ENCODE peak calls at places on chromosome 7, in nine cellular contexts. One of them, this sample, is unnamed.

GRCh38 chr7:115618676-115619075 is 411.9 kb downstream of the TFEC start:
- DNase-seq in osteocyte: no peak
- DNase-seq in nucleus accumbens: no peak
- DNase-seq in effector CD4-positive, alpha-beta T cell: no peak
- DNase-seq in EL: peak
- DNase-seq in IMR-90: peak
- DNase-seq in T-helper 9 cell: no peak
- DNase-seq in DMS153: no peak
- DNase-seq in WTC11: no peak
- DNase-seq in this sample: no peak

GRCh38 chr7:134755422-134756022 is 23.9 kb upstream of the CALD1 start:
- DNase-seq in DMS153: no peak
- DNase-seq in osteocyte: peak
- DNase-seq in nucleus accumbens: no peak
- DNase-seq in effector CD4-positive, alpha-beta T cell: peak
- DNase-seq in EL: peak
- DNase-seq in T-helper 9 cell: peak
- DNase-seq in IMR-90: no peak
- DNase-seq in WTC11: no peak
- DNase-seq in this sample: no peak

GRCh38 chr7:117458977-117459583 is 20.7 kb upstream of the CFTR start:
- DNase-seq in IMR-90: peak
- DNase-seq in effector CD4-positive, alpha-beta T cell: no peak
- DNase-seq in DMS153: no peak
- DNase-seq in osteocyte: no peak
- DNase-seq in EL: peak
- DNase-seq in nucleus accumbens: no peak
- DNase-seq in T-helper 9 cell: no peak
- DNase-seq in WTC11: no peak
- DNase-seq in this sample: no peak

GRCh38 chr7:57417736-57418135 is 32.2 kb upstream of the ZNF716 start:
- DNase-seq in EL: no peak
- DNase-seq in effector CD4-positive, alpha-beta T cell: no peak
- DNase-seq in nucleus accumbens: no peak
- DNase-seq in DMS153: no peak
- DNase-seq in IMR-90: no peak
- DNase-seq in T-helper 9 cell: no peak
- DNase-seq in osteocyte: peak
- DNase-seq in WTC11: no peak
- DNase-seq in this sample: no peak

GRCh38 chr7:146937836-146938235 is 821.2 kb downstream of the CNTNAP2 start:
- DNase-seq in IMR-90: no peak
- DNase-seq in nucleus accumbens: no peak
- DNase-seq in T-helper 9 cell: no peak
- DNase-seq in DMS153: no peak
- DNase-seq in EL: no peak
- DNase-seq in osteocyte: no peak
- DNase-seq in WTC11: no peak
- DNase-seq in effector CD4-positive, alpha-beta T cell: no peak
- DNase-seq in this sample: no peak

GRCh38 chr7:79436378-79436777 is 17.1 kb downstream of the MAGI2 start:
- DNase-seq in WTC11: no peak
- DNase-seq in EL: peak
- DNase-seq in T-helper 9 cell: no peak
- DNase-seq in osteocyte: no peak
- DNase-seq in DMS153: no peak
- DNase-seq in effector CD4-positive, alpha-beta T cell: no peak
- DNase-seq in IMR-90: no peak
- DNase-seq in nucleus accumbens: no peak
- DNase-seq in this sample: no peak

GRCh38 chr7:151761256-151761655 is 115.7 kb downstream of the PRKAG2 start:
- DNase-seq in DMS153: no peak
- DNase-seq in osteocyte: no peak
- DNase-seq in T-helper 9 cell: no peak
- DNase-seq in IMR-90: no peak
- DNase-seq in effector CD4-positive, alpha-beta T cell: no peak
- DNase-seq in EL: no peak
- DNase-seq in nucleus accumbens: no peak
- DNase-seq in WTC11: no peak
- DNase-seq in this sample: no peak

GRCh38 chr7:151018421-151019129 is 5.7 kb downstream of the ATG9B start:
- DNase-seq in nucleus accumbens: no peak
- DNase-seq in effector CD4-positive, alpha-beta T cell: peak
- DNase-seq in osteocyte: no peak
- DNase-seq in T-helper 9 cell: peak
- DNase-seq in EL: peak
- DNase-seq in IMR-90: no peak
- DNase-seq in DMS153: peak
- DNase-seq in WTC11: peak
- DNase-seq in this sample: no peak

GRCh38 chr7:36037121-36037662 is 115.9 kb upstream of the EEPD1 start:
- DNase-seq in effector CD4-positive, alpha-beta T cell: no peak
- DNase-seq in osteocyte: no peak
- DNase-seq in EL: peak
- DNase-seq in nucleus accumbens: peak
- DNase-seq in WTC11: no peak
- DNase-seq in DMS153: no peak
- DNase-seq in IMR-90: peak
- DNase-seq in T-helper 9 cell: no peak
- DNase-seq in this sample: no peak

GRCh38 chr7:87213252-87213651 is 6.3 kb downstream of the TMEM243 start:
- DNase-seq in effector CD4-positive, alpha-beta T cell: no peak
- DNase-seq in IMR-90: no peak
- DNase-seq in EL: no peak
- DNase-seq in osteocyte: no peak
- DNase-seq in nucleus accumbens: no peak
- DNase-seq in WTC11: no peak
- DNase-seq in T-helper 9 cell: no peak
- DNase-seq in DMS153: no peak
- DNase-seq in this sample: no peak

GRCh38 chr7:35722054-35722849 is 27.3 kb upstream of the HERPUD2 start:
- DNase-seq in IMR-90: no peak
- DNase-seq in EL: no peak
- DNase-seq in effector CD4-positive, alpha-beta T cell: no peak
- DNase-seq in WTC11: no peak
- DNase-seq in T-helper 9 cell: no peak
- DNase-seq in nucleus accumbens: no peak
- DNase-seq in osteocyte: no peak
- DNase-seq in DMS153: no peak
- DNase-seq in this sample: no peak

GRCh38 chr7:96440328-96440727 is 118.4 kb upstream of the SLC25A13 start:
- DNase-seq in T-helper 9 cell: no peak
- DNase-seq in EL: no peak
- DNase-seq in osteocyte: no peak
- DNase-seq in IMR-90: no peak
- DNase-seq in effector CD4-positive, alpha-beta T cell: no peak
- DNase-seq in WTC11: no peak
- DNase-seq in nucleus accumbens: no peak
- DNase-seq in DMS153: no peak
- DNase-seq in this sample: no peak

GRCh38 chr7:2738110-2738509 is 50.1 kb downstream of the AMZ1 start:
- DNase-seq in IMR-90: no peak
- DNase-seq in osteocyte: peak
- DNase-seq in effector CD4-positive, alpha-beta T cell: no peak
- DNase-seq in EL: no peak
- DNase-seq in DMS153: no peak
- DNase-seq in nucleus accumbens: no peak
- DNase-seq in WTC11: peak
- DNase-seq in T-helper 9 cell: no peak
- DNase-seq in this sample: no peak

GRCh38 chr7:130409722-130410072 is 29.4 kb downstream of the CPA1 start:
- DNase-seq in DMS153: no peak
- DNase-seq in nucleus accumbens: no peak
- DNase-seq in EL: peak
- DNase-seq in T-helper 9 cell: no peak
- DNase-seq in IMR-90: peak
- DNase-seq in WTC11: no peak
- DNase-seq in effector CD4-positive, alpha-beta T cell: no peak
- DNase-seq in osteocyte: no peak
- DNase-seq in this sample: no peak

GRCh38 chr7:36181668-36182067 is 28.6 kb downstream of the EEPD1 start:
- DNase-seq in IMR-90: no peak
- DNase-seq in DMS153: no peak
- DNase-seq in nucleus accumbens: no peak
- DNase-seq in osteocyte: no peak
- DNase-seq in WTC11: no peak
- DNase-seq in effector CD4-positive, alpha-beta T cell: no peak
- DNase-seq in EL: no peak
- DNase-seq in T-helper 9 cell: no peak
- DNase-seq in this sample: no peak

GRCh38 chr7:40866601-40867000 is 731.8 kb downstream of the SUGCT start:
- DNase-seq in nucleus accumbens: no peak
- DNase-seq in IMR-90: no peak
- DNase-seq in DMS153: no peak
- DNase-seq in effector CD4-positive, alpha-beta T cell: no peak
- DNase-seq in osteocyte: no peak
- DNase-seq in T-helper 9 cell: no peak
- DNase-seq in EL: no peak
- DNase-seq in WTC11: no peak
- DNase-seq in this sample: no peak

GRCh38 chr7:24508301-24508700 is 65.0 kb upstream of the PALS2 start:
- DNase-seq in EL: no peak
- DNase-seq in effector CD4-positive, alpha-beta T cell: no peak
- DNase-seq in osteocyte: no peak
- DNase-seq in nucleus accumbens: no peak
- DNase-seq in DMS153: no peak
- DNase-seq in WTC11: no peak
- DNase-seq in T-helper 9 cell: no peak
- DNase-seq in IMR-90: no peak
- DNase-seq in this sample: no peak

GRCh38 chr7:137846588-137847417 is at the start of gene DGKI:
- DNase-seq in T-helper 9 cell: no peak
- DNase-seq in EL: peak
- DNase-seq in osteocyte: no peak
- DNase-seq in IMR-90: no peak
- DNase-seq in DMS153: no peak
- DNase-seq in WTC11: peak
- DNase-seq in nucleus accumbens: peak
- DNase-seq in effector CD4-positive, alpha-beta T cell: no peak
- DNase-seq in this sample: no peak

GRCh38 chr7:133504825-133505224 is 251.9 kb downstream of the EXOC4 start:
- DNase-seq in T-helper 9 cell: no peak
- DNase-seq in effector CD4-positive, alpha-beta T cell: no peak
- DNase-seq in DMS153: no peak
- DNase-seq in IMR-90: peak
- DNase-seq in nucleus accumbens: no peak
- DNase-seq in osteocyte: no peak
- DNase-seq in WTC11: no peak
- DNase-seq in EL: peak
- DNase-seq in this sample: no peak

GRCh38 chr7:99363286-99363685 is 11.2 kb upstream of the ARPC1B start:
- DNase-seq in osteocyte: no peak
- DNase-seq in DMS153: no peak
- DNase-seq in WTC11: no peak
- DNase-seq in EL: no peak
- DNase-seq in IMR-90: peak
- DNase-seq in nucleus accumbens: no peak
- DNase-seq in effector CD4-positive, alpha-beta T cell: no peak
- DNase-seq in T-helper 9 cell: no peak
- DNase-seq in this sample: no peak

GRCh38 chr7:43479042-43479441 is 103.9 kb upstream of the STK17A start:
- DNase-seq in effector CD4-positive, alpha-beta T cell: no peak
- DNase-seq in IMR-90: no peak
- DNase-seq in EL: no peak
- DNase-seq in nucleus accumbens: no peak
- DNase-seq in DMS153: no peak
- DNase-seq in T-helper 9 cell: no peak
- DNase-seq in osteocyte: no peak
- DNase-seq in WTC11: no peak
- DNase-seq in this sample: no peak

GRCh38 chr7:119515962-119516361 is 757.0 kb upstream of the KCND2 start:
- DNase-seq in IMR-90: no peak
- DNase-seq in T-helper 9 cell: no peak
- DNase-seq in effector CD4-positive, alpha-beta T cell: no peak
- DNase-seq in nucleus accumbens: no peak
- DNase-seq in osteocyte: no peak
- DNase-seq in DMS153: no peak
- DNase-seq in WTC11: no peak
- DNase-seq in EL: no peak
- DNase-seq in this sample: no peak

GRCh38 chr7:142782922-142783900 is 12.4 kb downstream of the PRSS2 start:
- DNase-seq in EL: peak
- DNase-seq in nucleus accumbens: peak
- DNase-seq in osteocyte: peak
- DNase-seq in T-helper 9 cell: peak
- DNase-seq in WTC11: peak
- DNase-seq in DMS153: peak
- DNase-seq in effector CD4-positive, alpha-beta T cell: peak
- DNase-seq in IMR-90: peak
- DNase-seq in this sample: peak

GRCh38 chr7:2921748-2922147 is 77.6 kb upstream of the GNA12 start:
- DNase-seq in DMS153: no peak
- DNase-seq in effector CD4-positive, alpha-beta T cell: no peak
- DNase-seq in T-helper 9 cell: no peak
- DNase-seq in WTC11: peak
- DNase-seq in IMR-90: no peak
- DNase-seq in nucleus accumbens: no peak
- DNase-seq in EL: no peak
- DNase-seq in osteocyte: no peak
- DNase-seq in this sample: no peak

GRCh38 chr7:74297516-74298233 is 8.5 kb downstream of the CLIP2 start:
- DNase-seq in EL: no peak
- DNase-seq in osteocyte: no peak
- DNase-seq in effector CD4-positive, alpha-beta T cell: no peak
- DNase-seq in IMR-90: no peak
- DNase-seq in WTC11: no peak
- DNase-seq in nucleus accumbens: no peak
- DNase-seq in T-helper 9 cell: no peak
- DNase-seq in DMS153: no peak
- DNase-seq in this sample: no peak

GRCh38 chr7:27119412-27119911 is 11.1 kb downstream of the HOXA4 start:
- DNase-seq in T-helper 9 cell: no peak
- DNase-seq in WTC11: no peak
- DNase-seq in effector CD4-positive, alpha-beta T cell: no peak
- DNase-seq in DMS153: no peak
- DNase-seq in IMR-90: peak
- DNase-seq in EL: no peak
- DNase-seq in osteocyte: no peak
- DNase-seq in nucleus accumbens: no peak
- DNase-seq in this sample: no peak

GRCh38 chr7:108190891-108191290 is 60.7 kb upstream of the LAMB4 start:
- DNase-seq in IMR-90: no peak
- DNase-seq in effector CD4-positive, alpha-beta T cell: no peak
- DNase-seq in osteocyte: no peak
- DNase-seq in DMS153: no peak
- DNase-seq in WTC11: no peak
- DNase-seq in EL: no peak
- DNase-seq in T-helper 9 cell: no peak
- DNase-seq in nucleus accumbens: no peak
- DNase-seq in this sample: no peak

GRCh38 chr7:107788662-107789061 is 14.4 kb downstream of the SLC26A3 start:
- DNase-seq in EL: no peak
- DNase-seq in WTC11: no peak
- DNase-seq in DMS153: no peak
- DNase-seq in effector CD4-positive, alpha-beta T cell: no peak
- DNase-seq in IMR-90: no peak
- DNase-seq in T-helper 9 cell: no peak
- DNase-seq in nucleus accumbens: no peak
- DNase-seq in osteocyte: no peak
- DNase-seq in this sample: no peak

GRCh38 chr7:2541291-2542010 is 13.9 kb downstream of the BRAT1 start:
- DNase-seq in osteocyte: no peak
- DNase-seq in effector CD4-positive, alpha-beta T cell: no peak
- DNase-seq in nucleus accumbens: no peak
- DNase-seq in DMS153: no peak
- DNase-seq in WTC11: no peak
- DNase-seq in EL: no peak
- DNase-seq in T-helper 9 cell: no peak
- DNase-seq in IMR-90: no peak
- DNase-seq in this sample: no peak

GRCh38 chr7:37930226-37930948 is 9.9 kb downstream of the EPDR1 start:
- DNase-seq in osteocyte: no peak
- DNase-seq in WTC11: no peak
- DNase-seq in T-helper 9 cell: no peak
- DNase-seq in DMS153: no peak
- DNase-seq in effector CD4-positive, alpha-beta T cell: no peak
- DNase-seq in IMR-90: no peak
- DNase-seq in nucleus accumbens: no peak
- DNase-seq in EL: no peak
- DNase-seq in this sample: no peak

GRCh38 chr7:132475669-132476116 is 100.6 kb downstream of the PLXNA4 start:
- DNase-seq in T-helper 9 cell: no peak
- DNase-seq in EL: no peak
- DNase-seq in osteocyte: no peak
- DNase-seq in nucleus accumbens: no peak
- DNase-seq in IMR-90: no peak
- DNase-seq in WTC11: no peak
- DNase-seq in effector CD4-positive, alpha-beta T cell: no peak
- DNase-seq in DMS153: no peak
- DNase-seq in this sample: no peak